ENCODE peak calls at places on chromosomes 3 and 15, in ten cellular contexts. L is activated effector memory CD4-positive, alpha-beta T cell treated with anti-CD3 and anti-CD28 coated beads, Interleukin-2, amount 50 U/mL, for 16 hours; Y is endothelial cell; U is WTC11; M is HepG2; O is PC-3; F is activated CD4-positive, alpha-beta T cell treated with anti-CD3 and anti-CD28 coated beads, Interleukin-2, amount 10 ng/mL, durations not matched to agents 7 days and 5 days; H is posterior cingulate gyrus; K is stimulated activated CD4-positive, alpha-beta T cell treated with anti-CD3 and anti-CD28 coated beads, Interleukin-12 subunit alpha, Interleukin-12 subunit beta, amount 100 ng/mL, for 24 hours; N is left cardiac atrium. V is an unnamed sample.
A peak's percentile ranks its signal among the peaks of the same experiment; 100 is the strongest.

GRCh38 chr15:75775296-75776074 is 62.8 kb upstream of the CSPG4 start:
- DNase-seq in L (peak; percentile 52), Y (no peak), U (peak; percentile 71), M (peak; percentile 41), O (no peak), F (no peak), H (no peak), K (no peak), N (no peak), V (no peak)

GRCh38 chr3:141877911-141878310 is 1.5 kb downstream of the ATP1B3 start:
- DNase-seq in L (no peak), Y (no peak), U (no peak), M (no peak), O (peak; percentile 36), F (no peak), H (no peak), K (no peak), N (no peak), V (peak; percentile 52)

GRCh38 chr3:153246805-153247204 is 84.8 kb downstream of the RAP2B start:
- DNase-seq in L (no peak), Y (no peak), U (no peak), M (no peak), O (no peak), F (no peak), H (no peak), K (no peak), N (no peak), V (peak; percentile 60)

GRCh38 chr3:13452490-13453335 is 27.4 kb upstream of the HDAC11 start:
- DNase-seq in L (peak; percentile 66), Y (peak; percentile 45), U (no peak), M (peak; percentile 63), O (peak; percentile 79), F (peak; percentile 69), H (no peak), K (peak; percentile 2), N (no peak), V (peak; percentile 74)

GRCh38 chr3:71304684-71305083 is 278.8 kb downstream of the FOXP1 start:
- DNase-seq in L (no peak), Y (no peak), U (no peak), M (peak; percentile 15), O (peak; percentile 52), F (peak; percentile 41), H (no peak), K (no peak), N (no peak), V (peak; percentile 74)

GRCh38 chr3:53833053-53833645 is 13.1 kb downstream of the CHDH start:
- DNase-seq in L (no peak), Y (no peak), U (no peak), M (no peak), O (no peak), F (no peak), H (no peak), K (no peak), N (no peak), V (no peak)

GRCh38 chr15:48459571-48460461 is 128.6 kb downstream of the DUT start:
- DNase-seq in L (no peak), Y (no peak), U (no peak), M (no peak), O (peak; percentile 88), F (no peak), H (no peak), K (no peak), N (no peak), V (peak; percentile 57)

GRCh38 chr15:42453826-42454225 is 37.1 kb downstream of the ZNF106 start:
- DNase-seq in L (no peak), Y (no peak), U (no peak), M (no peak), O (no peak), F (no peak), H (no peak), K (no peak), N (no peak), V (no peak)

GRCh38 chr15:73570355-73571032 is 62.7 kb downstream of the NPTN start:
- DNase-seq in L (no peak), Y (no peak), U (no peak), M (no peak), O (no peak), F (no peak), H (no peak), K (no peak), N (no peak), V (no peak)

GRCh38 chr15:49621327-49622210 is 721 bp downstream of the DTWD1 start:
- DNase-seq in L (no peak), Y (no peak), U (no peak), M (no peak), O (peak; percentile 2), F (no peak), H (no peak), K (no peak), N (no peak), V (peak; percentile 39)

GRCh38 chr3:14143826-14144225 is 19.0 kb downstream of the TMEM43 start:
- DNase-seq in L (no peak), Y (no peak), U (no peak), M (peak; percentile 70), O (peak; percentile 88), F (no peak), H (no peak), K (no peak), N (peak; percentile 57), V (peak; percentile 98)

GRCh38 chr3:185935465-185936263 is 2.1 kb downstream of the TRA2B start:
- DNase-seq in L (no peak), Y (no peak), U (no peak), M (no peak), O (no peak), F (no peak), H (no peak), K (no peak), N (no peak), V (no peak)

GRCh38 chr15:93038064-93038705 is 50.8 kb downstream of the RGMA start:
- DNase-seq in L (peak; percentile 45), Y (no peak), U (no peak), M (no peak), O (no peak), F (no peak), H (no peak), K (no peak), N (peak; percentile 11), V (no peak)

GRCh38 chr3:112972158-112972557 is 2.7 kb downstream of the CD200R1 start:
- DNase-seq in L (no peak), Y (no peak), U (no peak), M (no peak), O (no peak), F (no peak), H (no peak), K (no peak), N (no peak), V (no peak)

GRCh38 chr3:54783611-54784010 is 144.2 kb downstream of the LRTM1 start:
- DNase-seq in L (no peak), Y (no peak), U (no peak), M (no peak), O (no peak), F (no peak), H (no peak), K (no peak), N (no peak), V (no peak)

GRCh38 chr3:23743141-23743784 is 62.5 kb upstream of the UBE2E1 start:
- DNase-seq in L (no peak), Y (peak; percentile 20), U (peak; percentile 61), M (no peak), O (peak; percentile 59), F (no peak), H (no peak), K (no peak), N (no peak), V (no peak)

GRCh38 chr3:173890091-173890490 is 492.5 kb downstream of the NLGN1 start:
- DNase-seq in L (no peak), Y (no peak), U (no peak), M (no peak), O (no peak), F (no peak), H (no peak), K (no peak), N (no peak), V (no peak)

GRCh38 chr15:50744601-50745000 is 20.9 kb downstream of the SPPL2A start:
- DNase-seq in L (no peak), Y (no peak), U (no peak), M (no peak), O (no peak), F (no peak), H (no peak), K (no peak), N (no peak), V (no peak)

GRCh38 chr3:127688416-127689265 is 15.9 kb downstream of the ABTB1 start:
- DNase-seq in L (peak; percentile 54), Y (no peak), U (peak; percentile 7), M (no peak), O (peak; percentile 10), F (no peak), H (peak; percentile 82), K (no peak), N (peak; percentile 35), V (peak; percentile 55)

GRCh38 chr3:149368850-149369497 is 8.5 kb downstream of the TM4SF1 start:
- DNase-seq in L (no peak), Y (no peak), U (no peak), M (peak; percentile 96), O (peak; percentile 72), F (no peak), H (no peak), K (no peak), N (no peak), V (no peak)

GRCh38 chr3:127632441-127632840 is 3.5 kb downstream of the PODXL2 start:
- DNase-seq in L (no peak), Y (no peak), U (no peak), M (no peak), O (no peak), F (no peak), H (no peak), K (no peak), N (no peak), V (peak; percentile 12)

GRCh38 chr3:139425745-139426400 is 36.4 kb upstream of the COPB2 start:
- DNase-seq in L (no peak), Y (no peak), U (no peak), M (no peak), O (peak; percentile 4), F (no peak), H (no peak), K (no peak), N (no peak), V (no peak)

GRCh38 chr3:43023766-43024165 is 44.7 kb downstream of the GASK1A start:
- DNase-seq in L (no peak), Y (no peak), U (no peak), M (no peak), O (no peak), F (no peak), H (no peak), K (no peak), N (no peak), V (no peak)

V was measured in cardiac fibroblast.